ENCODE peak calls at places on chromosomes 3 and 15, in six cellular contexts. Q is DMS153, U is KBM-7, G is upper lobe of right lung, J is right lobe of liver, K is H7. C is an unnamed sample.

GRCh38 chr3:153166206-153166605 is 4.2 kb downstream of the RAP2B start:
- DNase-seq in Q (no peak), U (peak), G (no peak), J (no peak), K (no peak), C (no peak)

GRCh38 chr3:156416846-156417581 is 137.9 kb downstream of the SSR3 start:
- DNase-seq in Q (peak), U (no peak), G (no peak), J (no peak), K (no peak), C (no peak)

GRCh38 chr3:65927576-65927975 is 111.1 kb downstream of the MAGI1 start:
- DNase-seq in Q (no peak), U (peak), G (no peak), J (no peak), K (no peak), C (no peak)

GRCh38 chr3:35931867-35932266 is 292.5 kb downstream of the ARPP21 start:
- DNase-seq in Q (no peak), U (no peak), G (no peak), J (no peak), K (no peak), C (no peak)

GRCh38 chr3:186705882-186706780 is 11.0 kb upstream of the KNG1 start:
- DNase-seq in Q (no peak), U (peak), G (no peak), J (no peak), K (no peak), C (no peak)

GRCh38 chr15:25504307-25504706 is 65.5 kb upstream of the UBE3A start:
- DNase-seq in Q (no peak), U (peak), G (no peak), J (no peak), K (no peak), C (no peak)

GRCh38 chr15:72838311-72838731 is 54.8 kb upstream of the ADPGK start:
- DNase-seq in Q (no peak), U (no peak), G (no peak), J (no peak), K (no peak), C (no peak)

GRCh38 chr3:198092276-198092675 is 132.3 kb downstream of the LMLN start:
- DNase-seq in Q (no peak), U (no peak), G (no peak), J (no peak), K (no peak), C (no peak)

GRCh38 chr15:69117431-69117841 is 43.0 kb upstream of the GLCE start:
- DNase-seq in Q (no peak), U (no peak), G (no peak), J (no peak), K (peak), C (peak)

GRCh38 chr3:56368860-56369259 is 99.4 kb downstream of the ERC2 start:
- DNase-seq in Q (no peak), U (no peak), G (no peak), J (no peak), K (no peak), C (no peak)

GRCh38 chr3:66430876-66431275 is 69.9 kb downstream of the LRIG1 start:
- DNase-seq in Q (no peak), U (no peak), G (no peak), J (no peak), K (no peak), C (no peak)

GRCh38 chr3:137687181-137687880 is 76.8 kb upstream of the SOX14 start:
- DNase-seq in Q (no peak), U (no peak), G (no peak), J (no peak), K (no peak), C (no peak)

GRCh38 chr3:10561942-10562565 is 56.7 kb upstream of the ATP2B2 start:
- DNase-seq in Q (no peak), U (no peak), G (peak), J (no peak), K (no peak), C (no peak)

C was measured in neural crest cell.